ENCODE peak calls at places on chromosomes 5 and 9, in five cellular contexts. Q, Y, P, A and K are unnamed samples.
A peak's percentile ranks its signal among the peaks of the same experiment; 100 is the strongest.

GRCh38 chr9:82333671-82334070 is 345.1 kb downstream of the SPATA31D1 start:
- DNase-seq in Q (no peak), P (no peak), A (no peak), Y (no peak), K (no peak)

GRCh38 chr5:103624035-103624461 is 61.5 kb upstream of the NUDT12 start:
- DNase-seq in Y (no peak), A (no peak), Q (no peak), P (no peak), K (no peak)

GRCh38 chr9:120016231-120016630 is 563.7 kb downstream of the CDK5RAP2 start:
- DNase-seq in Y (no peak), Q (no peak), P (no peak), A (no peak), K (no peak)

GRCh38 chr9:15243086-15243485 is 63.9 kb downstream of the TTC39B start:
- DNase-seq in Q (no peak), P (no peak), Y (no peak), A (no peak), K (no peak)

GRCh38 chr9:79572891-79573696 is 1.3 kb downstream of the TLE4 start:
- DNase-seq in Q (peak; percentile 64), Y (peak; percentile 35), P (peak; percentile 69), A (peak; percentile 53), K (peak; percentile 47)

GRCh38 chr5:74767579-74767913 is 497 bp downstream of the NSA2 start:
- DNase-seq in Y (no peak), A (peak; percentile 25), P (no peak), Q (peak; percentile 3), K (no peak)

GRCh38 chr9:3963266-3964019 is 336.4 kb downstream of the GLIS3 start:
- DNase-seq in Q (no peak), A (no peak), P (no peak), Y (peak; percentile 45), K (no peak)

GRCh38 chr5:43416233-43416987 is 4.2 kb upstream of the CCL28 start:
- DNase-seq in P (no peak), Y (no peak), A (no peak), Q (no peak), K (no peak)

GRCh38 chr9:4923580-4924544 is 61.2 kb upstream of the JAK2 start:
- DNase-seq in Q (no peak), Y (peak; percentile 11), A (no peak), P (peak; percentile 29), K (no peak)

GRCh38 chr9:137970686-137971476 is 93.3 kb downstream of the CACNA1B start:
- DNase-seq in A (no peak), Y (no peak), P (no peak), Q (no peak), K (no peak)
- H3K9me3 ChIP-seq in A (no peaks in the 10 kb centered on the region), Y (no peaks in the 10 kb centered on the region), P (no peaks in the 10 kb centered on the region), Q (no peaks in the 10 kb centered on the region), K (no peaks in the 10 kb centered on the region)

GRCh38 chr5:139445325-139446170 is 6.2 kb upstream of the DNAJC18 start:
- DNase-seq in P (no peak), Y (no peak), Q (no peak), A (no peak), K (no peak)
- H3K27ac ChIP-seq in P (no peak overlapping the region), Y (no peak overlapping the region), Q (no peak overlapping the region), A (no peak overlapping the region), K (no peak overlapping the region)

GRCh38 chr9:136467766-136468165 is 15.1 kb downstream of the SEC16A start:
- DNase-seq in Q (no peak), A (no peak), Y (no peak), P (no peak), K (no peak)

GRCh38 chr9:136464241-136464640 is 18.6 kb downstream of the SEC16A start:
- DNase-seq in Q (no peak), P (no peak), Y (no peak), A (no peak), K (no peak)

GRCh38 chr9:136465500-136466154 is 17.2 kb downstream of the SEC16A start:
- DNase-seq in Q (no peak), Y (no peak), A (no peak), P (no peak), K (no peak)

GRCh38 chr9:136463578-136463977 is 19.3 kb downstream of the SEC16A start:
- DNase-seq in Y (no peak), A (no peak), Q (no peak), P (no peak), K (no peak)

DNA sequence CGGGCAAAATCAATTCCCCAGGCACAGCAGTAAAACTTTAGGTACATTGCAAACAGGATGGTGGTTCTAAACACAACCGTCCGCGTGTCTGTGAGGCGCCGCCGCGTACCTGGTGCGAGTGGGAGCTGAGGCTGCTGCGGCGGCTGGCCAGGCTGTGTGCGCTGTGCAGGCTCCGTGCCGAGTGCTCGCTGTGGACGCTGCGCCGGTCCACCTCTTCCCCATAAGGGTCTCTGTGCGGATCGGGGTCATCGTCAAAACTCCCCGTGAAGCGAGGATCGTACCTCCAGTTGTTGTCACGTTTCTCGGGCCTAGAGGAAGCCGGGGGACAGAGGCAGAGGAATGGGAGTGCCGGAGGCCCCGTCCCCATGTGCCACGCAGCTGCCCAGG is 16.7 kb downstream of the SEC16A start:
- DNase-seq in Q (no peak), Y (no peak), A (no peak), P (no peak), K (no peak)
- H3K36me3 ChIP-seq in Q (peaks cover 99% of the 10 kb centered on the region), Y (peaks cover 100% of the 10 kb centered on the region), A (no peaks in the 10 kb centered on the region), P (peaks cover 94% of the 10 kb centered on the region), K (peaks cover 70% of the 10 kb centered on the region)

GRCh38 chr5:81290146-81290545 is 11.2 kb upstream of the ZCCHC9 start:
- DNase-seq in P (no peak), A (no peak), Y (no peak), Q (no peak), K (no peak)
- H3K9me3 ChIP-seq in P (no peaks in the 10 kb centered on the region), A (peaks cover 5% of the 10 kb centered on the region), Y (no peaks in the 10 kb centered on the region), Q (no peaks in the 10 kb centered on the region), K (no peaks in the 10 kb centered on the region)

DNA sequence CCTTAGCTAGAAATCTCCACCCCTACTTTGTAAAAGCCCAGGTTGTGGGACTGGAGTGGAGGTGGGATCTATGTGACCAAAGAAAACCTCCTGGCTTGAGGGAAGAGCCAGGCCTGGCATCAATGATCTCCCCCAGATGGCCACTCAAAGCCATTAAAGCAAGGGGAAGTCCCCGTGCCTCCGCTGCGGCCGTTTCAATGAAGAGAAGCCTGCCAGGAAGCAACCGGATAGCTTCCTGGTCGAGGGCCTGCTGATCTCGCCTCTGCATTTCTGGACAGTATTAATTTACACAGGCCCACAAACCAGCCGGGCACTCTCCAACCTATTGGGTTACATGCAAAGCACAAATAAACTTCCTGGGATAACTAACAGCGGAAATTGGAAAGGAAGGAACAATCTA is 160.5 kb upstream of the MSX2 start:
- DNase-seq in Y (no peak), A (no peak), Q (no peak), P (no peak), K (no peak)
- H3K27ac ChIP-seq in Y (no peak overlapping the region), A (no peak overlapping the region), Q (no peak overlapping the region), P (no peak overlapping the region), K (no peak overlapping the region)

GRCh38 chr9:136855461-136856077 is 3.4 kb downstream of the MAMDC4 start:
- DNase-seq in P (no peak), A (no peak), Y (no peak), Q (no peak), K (no peak)
- H3K36me3 ChIP-seq in P (no peaks in the 10 kb centered on the region), A (no peaks in the 10 kb centered on the region), Y (peaks cover 47% of the 10 kb centered on the region), Q (no peaks in the 10 kb centered on the region), K (no peaks in the 10 kb centered on the region)

GRCh38 chr5:38305148-38305547 is 46.8 kb downstream of the EGFLAM start:
- DNase-seq in Q (no peak), P (no peak), A (no peak), Y (no peak), K (no peak)
- H3K9me3 ChIP-seq in Q (peaks cover 7% of the 10 kb centered on the region), P (no peaks in the 10 kb centered on the region), A (peaks cover 8% of the 10 kb centered on the region), Y (peaks cover 6% of the 10 kb centered on the region), K (no peaks in the 10 kb centered on the region)

GRCh38 chr5:32275421-32275765 is 37.3 kb downstream of the MTMR12 start:
- DNase-seq in P (no peak), Y (no peak), Q (no peak), A (no peak), K (no peak)

GRCh38 chr5:32274548-32275420 is 38.0 kb downstream of the MTMR12 start:
- DNase-seq in Y (no peak), P (no peak), A (no peak), Q (no peak), K (no peak)

GRCh38 chr5:32278403-32278802 is 34.3 kb downstream of the MTMR12 start:
- DNase-seq in Y (no peak), A (no peak), Q (no peak), P (no peak), K (no peak)

GRCh38 chr5:32277782-32278181 is 35.0 kb downstream of the MTMR12 start:
- DNase-seq in Y (no peak), P (no peak), A (no peak), Q (no peak), K (no peak)

DNA sequence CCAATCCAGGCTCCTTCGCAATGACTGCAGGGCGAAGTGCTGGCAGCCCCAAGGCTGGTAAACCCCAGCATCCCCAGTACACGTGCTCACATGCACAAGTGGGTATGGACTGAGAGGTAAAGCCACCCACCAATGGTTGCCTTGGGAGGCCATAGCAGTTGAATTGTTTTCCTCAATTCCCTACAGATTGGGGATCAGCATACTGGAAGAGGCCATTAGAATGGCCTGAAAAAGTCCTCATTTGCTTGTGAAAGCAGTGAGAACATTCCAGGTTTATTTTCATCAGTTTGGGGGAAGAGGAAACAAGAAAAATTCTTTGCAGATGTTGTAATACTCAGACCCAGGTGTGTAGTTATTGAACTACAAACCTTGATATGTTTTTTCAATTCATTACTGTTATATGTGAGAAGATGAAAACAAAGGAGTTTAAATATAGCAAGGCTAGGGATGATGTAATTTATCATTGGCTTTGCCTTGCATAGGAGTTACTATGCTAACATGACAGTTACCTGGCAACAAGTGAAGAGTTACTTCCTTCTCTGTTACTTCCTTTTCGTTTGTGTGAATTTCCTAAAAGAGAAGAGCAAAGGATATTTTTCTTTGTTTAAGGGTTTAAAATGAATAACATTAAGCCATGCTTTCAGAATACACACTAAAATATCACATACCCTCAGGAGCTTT is 36.4 kb downstream of the MTMR12 start:
- DNase-seq in Q (no peak), Y (no peak), A (no peak), P (peak; percentile 15), K (no peak)
- H3K27ac ChIP-seq in Q (peak overlapping the region; percentile 67), Y (no peak overlapping the region), A (peak overlapping the region; percentile 63), P (no peak overlapping the region), K (no peak overlapping the region)

DNA sequence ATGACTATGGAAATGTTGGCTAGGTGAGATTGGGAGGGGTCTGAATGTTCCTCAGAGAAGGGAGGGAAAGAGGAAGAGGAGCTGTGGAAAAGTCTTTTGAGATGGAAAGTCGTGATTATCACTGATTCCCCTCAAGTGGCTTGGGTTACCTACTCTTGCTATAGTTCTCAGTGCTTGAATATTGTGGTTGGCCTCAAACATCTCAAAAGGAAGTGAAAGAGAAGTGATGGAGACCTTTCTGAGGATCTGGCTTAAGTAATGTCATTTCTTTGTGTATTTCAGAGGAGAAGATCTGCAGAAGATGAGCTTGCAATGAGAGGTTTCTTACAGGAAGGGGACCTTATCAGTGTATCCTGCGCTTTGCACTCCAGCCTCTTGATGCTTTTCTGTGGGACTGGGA is 5.5 kb downstream of the EXOSC2 start:
- DNase-seq in Y (no peak), A (no peak), P (no peak), Q (no peak), K (no peak)
- H3K36me3 ChIP-seq in Y (peaks cover 85% of the 10 kb centered on the region), A (no peaks in the 10 kb centered on the region), P (peaks cover 65% of the 10 kb centered on the region), Q (peaks cover 66% of the 10 kb centered on the region), K (peaks cover 63% of the 10 kb centered on the region)